ENCODE peak calls at places on chromosome 11, in seven cellular contexts. Y is cardiac fibroblast, D is lower leg skin, T is PC-9, J is IMR-90, A is colonic mucosa, G is GM12865. F is an unnamed sample.

GRCh38 chr11:131770801-131771200 is 400.4 kb downstream of the NTM start:
- DNase-seq in G (no peak), T (no peak), A (no peak), D (no peak), J (peak), Y (peak), F (no peak)

GRCh38 chr11:117884994-117885393 is 8.5 kb upstream of the FXYD6 start:
- DNase-seq in G (no peak), J (peak), D (no peak), A (no peak), Y (peak), T (no peak), F (peak)

GRCh38 chr11:88016392-88017020 is 158.7 kb downstream of the RAB38 start:
- DNase-seq in T (peak), Y (peak), A (peak), D (peak), J (peak), G (peak), F (peak)

GRCh38 chr11:77101043-77101537 is 1.6 kb upstream of the OMP start:
- DNase-seq in G (peak), T (no peak), D (no peak), Y (peak), J (peak), A (no peak), F (no peak)

GRCh38 chr11:25838918-25839611 is 492.9 kb upstream of the ANO3 start:
- DNase-seq in Y (no peak), D (no peak), G (no peak), A (no peak), T (no peak), J (no peak), F (no peak)

GRCh38 chr11:70595452-70595851 is 197.1 kb downstream of the CTTN start:
- DNase-seq in Y (no peak), T (no peak), G (peak), D (no peak), A (no peak), J (no peak), F (no peak)

GRCh38 chr11:1502971-1503707 is 16.6 kb upstream of the MOB2 start:
- DNase-seq in J (no peak), D (no peak), Y (no peak), T (no peak), G (no peak), A (no peak), F (no peak)

GRCh38 chr11:10304495-10305261 is at the start of gene ADM:
- DNase-seq in G (peak), A (peak), D (peak), J (peak), Y (peak), T (peak), F (peak)

GRCh38 chr11:86047275-86047991 is 21.5 kb downstream of the PICALM start:
- DNase-seq in J (peak), T (no peak), D (no peak), A (no peak), Y (peak), G (peak), F (no peak)

GRCh38 chr11:46183819-46184218 is 62.6 kb upstream of the PHF21A start:
- DNase-seq in J (peak), G (no peak), T (peak), Y (peak), A (no peak), D (no peak), F (no peak)

GRCh38 chr11:75474240-75474639 is 41.2 kb upstream of the KLHL35 start:
- DNase-seq in G (no peak), D (no peak), J (peak), T (no peak), Y (no peak), A (no peak), F (no peak)

GRCh38 chr11:124915541-124916369 is 3.3 kb upstream of the HEPN1 start:
- DNase-seq in A (no peak), J (peak), Y (peak), T (no peak), G (no peak), D (no peak), F (no peak)

GRCh38 chr11:117620659-117621058 is 176.4 kb downstream of the DSCAML1 start:
- DNase-seq in J (no peak), A (no peak), G (no peak), D (no peak), T (no peak), Y (no peak), F (no peak)

GRCh38 chr11:6655790-6656580 is at the start of gene DCHS1:
- DNase-seq in G (no peak), Y (no peak), T (no peak), D (no peak), A (no peak), J (no peak), F (no peak)

GRCh38 chr11:16536513-16536912 is 180.2 kb upstream of the SOX6 start:
- DNase-seq in A (no peak), T (no peak), Y (no peak), J (no peak), D (no peak), G (no peak), F (no peak)

GRCh38 chr11:62500066-62501035 is 46.3 kb downstream of the AHNAK start:
- DNase-seq in D (peak), A (peak), G (no peak), J (no peak), T (peak), Y (no peak), F (no peak)

GRCh38 chr11:133742388-133742787 is 102.9 kb downstream of the SPATA19 start:
- DNase-seq in J (no peak), A (no peak), G (no peak), Y (no peak), D (no peak), T (no peak), F (no peak)

GRCh38 chr11:113555071-113555739 is 80.0 kb upstream of the DRD2 start:
- DNase-seq in D (no peak), Y (no peak), T (no peak), G (no peak), J (no peak), A (no peak), F (no peak)

GRCh38 chr11:94128171-94128745 is 383 bp upstream of the PANX1 start:
- DNase-seq in J (no peak), G (peak), D (peak), A (no peak), T (no peak), Y (no peak), F (no peak)

GRCh38 chr11:115276182-115276581 is 228.0 kb downstream of the CADM1 start:
- DNase-seq in D (no peak), J (no peak), A (no peak), Y (no peak), T (no peak), G (no peak), F (no peak)

GRCh38 chr11:1829039-1829820 is 5.6 kb upstream of the SYT8 start:
- DNase-seq in T (peak), A (no peak), D (no peak), J (peak), Y (peak), G (no peak), F (no peak)

GRCh38 chr11:108341654-108342053 is 118.8 kb downstream of the ATM start:
- DNase-seq in J (no peak), G (no peak), A (no peak), D (no peak), Y (no peak), T (no peak), F (no peak)

GRCh38 chr11:25351091-25351803 is 854.4 kb downstream of the LUZP2 start:
- DNase-seq in A (no peak), J (no peak), T (no peak), Y (no peak), D (no peak), G (no peak), F (no peak)

GRCh38 chr11:65915821-65916251 is 3.0 kb downstream of the C11orf68 start:
- DNase-seq in J (peak), A (peak), T (peak), G (no peak), D (peak), Y (peak), F (peak)

GRCh38 chr11:64448599-64449380 is 89.8 kb downstream of the RPS6KA4 start:
- DNase-seq in G (peak), T (peak), Y (peak), D (peak), A (peak), J (peak), F (peak)

GRCh38 chr11:113778111-113778910 is 1.3 kb upstream of the CLDN25 start:
- DNase-seq in T (peak), A (no peak), Y (peak), J (peak), G (no peak), D (peak), F (no peak)

GRCh38 chr11:77749232-77749631 is 71.3 kb downstream of the RSF1 start:
- DNase-seq in J (no peak), T (no peak), G (no peak), A (no peak), D (no peak), Y (no peak), F (no peak)

GRCh38 chr11:65355776-65356393 is 1.3 kb downstream of the TIGD3 start:
- DNase-seq in Y (peak), D (no peak), J (peak), T (no peak), A (peak), G (no peak), F (no peak)

GRCh38 chr11:63871962-63872832 is 33.3 kb downstream of the MARK2 start:
- DNase-seq in Y (peak), J (peak), A (peak), T (peak), D (peak), G (peak), F (peak)

GRCh38 chr11:80595011-80595410 is 1154.2 kb upstream of the TENM4 start:
- DNase-seq in A (no peak), T (peak), Y (peak), D (no peak), J (peak), G (no peak), F (no peak)

GRCh38 chr11:46293616-46294015 is 16.2 kb downstream of the CREB3L1 start:
- DNase-seq in J (peak), A (no peak), G (no peak), Y (peak), D (no peak), T (no peak), F (no peak)

GRCh38 chr11:33988586-33989370 is 62.8 kb upstream of the CAPRIN1 start:
- DNase-seq in A (no peak), D (no peak), G (no peak), T (no peak), J (no peak), Y (no peak), F (no peak)

GRCh38 chr11:129937592-129938238 is 42.3 kb upstream of the NFRKB start:
- DNase-seq in T (no peak), D (no peak), J (no peak), Y (no peak), G (no peak), A (no peak), F (no peak)

GRCh38 chr11:62708423-62709261 is 1.2 kb downstream of the GNG3 start:
- DNase-seq in J (no peak), D (peak), T (peak), A (peak), Y (no peak), G (no peak), F (no peak)

GRCh38 chr11:109960831-109961230 is 132.4 kb upstream of the ZC3H12C start:
- DNase-seq in T (no peak), G (no peak), D (peak), Y (peak), J (peak), A (peak), F (peak)

GRCh38 chr11:84396521-84396920 is 1110.4 kb upstream of the CCDC90B start:
- DNase-seq in A (no peak), T (no peak), G (no peak), J (no peak), D (no peak), Y (peak), F (no peak)

DNA sequence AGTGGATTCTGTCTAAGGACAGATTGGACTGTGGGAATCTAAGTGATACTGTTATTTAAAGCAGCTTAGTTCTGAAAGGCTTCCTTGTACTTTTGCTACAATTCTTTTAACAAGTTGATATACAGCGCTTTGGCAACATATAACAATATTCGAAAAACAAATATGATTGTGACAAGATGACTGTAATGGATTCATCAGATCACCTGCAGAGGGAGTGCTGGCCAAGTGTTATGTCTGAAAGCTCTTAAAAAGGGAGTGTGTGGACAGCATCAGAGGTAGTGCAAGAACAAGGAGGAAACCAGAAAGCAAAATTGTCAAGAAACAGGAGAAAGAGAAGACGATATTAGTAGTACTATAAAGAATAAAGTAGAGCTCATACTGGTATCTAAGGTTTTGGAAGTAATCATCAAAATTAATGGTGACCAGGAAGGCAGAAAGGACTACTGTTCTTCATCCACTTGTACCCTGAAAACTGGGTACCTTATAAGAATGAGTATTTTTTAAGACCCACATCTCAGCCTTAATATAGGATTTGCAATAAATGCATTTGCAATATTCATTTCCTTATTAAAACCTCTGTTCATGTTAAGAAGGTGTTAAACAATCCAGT is 1112.0 kb upstream of the CCDC90B start:
- DNase-seq in Y (peak), G (peak), T (no peak), D (no peak), J (peak), A (no peak), F (no peak)
- TF ChIP-seq CTCF in Y (peak), G (peak), T (peak), D (no peak), J (peak), A (no peak), F (no peak)

GRCh38 chr11:126063510-126063858 is 818 bp upstream of the CDON start:
- DNase-seq in D (no peak), J (no peak), G (no peak), T (no peak), A (no peak), Y (no peak), F (no peak)
- H3K4me3 ChIP-seq in D (no peak), J (peak), G (peak), T (peak), A (peak), Y (no peak), F (peak)

GRCh38 chr11:30445056-30445455 is 122.2 kb downstream of the ARL14EP start:
- DNase-seq in J (no peak), A (no peak), Y (no peak), G (no peak), T (no peak), D (no peak), F (no peak)
- TF ChIP-seq CTCF in J (no peak), A (no peak), Y (no peak), G (no peak), T (no peak), D (no peak), F (no peak)

GRCh38 chr11:35138058-35138457 is 913 bp upstream of the CD44 start:
- DNase-seq in T (no peak), A (no peak), D (no peak), J (no peak), G (no peak), Y (no peak), F (no peak)
- H3K4me3 ChIP-seq in T (peak), A (no peak), D (no peak), J (peak), G (peak), Y (no peak), F (no peak)

DNA sequence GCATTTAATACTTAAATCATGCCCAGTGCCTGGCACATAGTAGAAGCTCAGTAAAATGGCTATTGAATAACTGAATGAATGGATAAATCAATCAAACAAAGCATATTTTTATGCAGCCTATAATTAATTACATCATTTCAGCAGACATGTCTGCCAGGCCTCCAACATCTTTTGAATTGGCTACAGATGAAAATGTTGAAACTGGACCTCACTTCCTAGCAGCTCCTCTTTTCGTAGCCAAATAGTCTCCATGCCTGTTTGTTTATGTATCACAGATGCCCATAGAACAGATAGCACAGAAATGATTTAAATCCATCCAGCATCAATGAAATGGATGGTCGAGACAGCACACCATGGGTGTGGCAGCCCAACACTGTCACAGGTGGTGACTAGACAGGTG is 117.1 kb upstream of the POU2AF2 start:
- DNase-seq in J (no peak), G (no peak), Y (no peak), D (no peak), T (no peak), A (no peak), F (no peak)
- TF ChIP-seq CTCF in J (no peak), G (no peak), Y (no peak), D (no peak), T (no peak), A (no peak), F (no peak)

GRCh38 chr11:13280323-13280722 is 2.7 kb downstream of the BMAL1 start:
- DNase-seq in D (no peak), T (no peak), Y (no peak), A (no peak), J (no peak), G (no peak), F (no peak)
- H3K4me3 ChIP-seq in D (no peak), T (no peak), Y (no peak), A (no peak), J (no peak), G (no peak), F (no peak)

GRCh38 chr11:120259988-120260565 is 20.1 kb downstream of the POU2F3 start:
- DNase-seq in Y (no peak), G (no peak), A (no peak), T (no peak), J (no peak), D (no peak), F (no peak)

GRCh38 chr11:120256779-120257178 is 16.8 kb downstream of the POU2F3 start:
- DNase-seq in G (no peak), J (no peak), Y (no peak), A (no peak), D (no peak), T (no peak), F (no peak)

GRCh38 chr11:120257346-120257745 is 17.4 kb downstream of the POU2F3 start:
- DNase-seq in D (no peak), T (no peak), A (no peak), G (no peak), J (no peak), Y (no peak), F (no peak)

GRCh38 chr11:120259241-120259640 is 19.3 kb downstream of the POU2F3 start:
- DNase-seq in J (no peak), D (no peak), G (no peak), Y (no peak), T (no peak), A (no peak), F (no peak)

GRCh38 chr11:120258661-120259060 is 18.7 kb downstream of the POU2F3 start:
- DNase-seq in J (no peak), A (no peak), D (no peak), T (no peak), G (no peak), Y (no peak), F (no peak)
- TF ChIP-seq CTCF in J (no peak), A (no peak), D (no peak), T (no peak), G (no peak), Y (peak), F (no peak)

GRCh38 chr11:121456816-121457431 is 4.2 kb upstream of the SORL1-AS1 start:
- DNase-seq in J (no peak), Y (no peak), D (no peak), T (no peak), G (no peak), A (no peak), F (no peak)

GRCh38 chr11:121452609-121453150 is at the start of gene SORL1-AS1:
- DNase-seq in G (peak), J (peak), A (peak), T (no peak), D (no peak), Y (no peak), F (no peak)

GRCh38 chr11:121453589-121454299 is 977 bp upstream of the SORL1-AS1 start:
- DNase-seq in J (no peak), D (no peak), A (no peak), Y (no peak), G (peak), T (no peak), F (no peak)

GRCh38 chr11:121451982-121452608 is at the start of gene SORL1:
- DNase-seq in T (peak), A (peak), Y (peak), D (no peak), J (peak), G (peak), F (peak)

GRCh38 chr11:121455115-121455514 is 2.3 kb upstream of the SORL1-AS1 start:
- DNase-seq in J (no peak), D (no peak), Y (no peak), G (no peak), A (no peak), T (no peak), F (no peak)
- H3K4me3 ChIP-seq in J (no peak), D (no peak), Y (no peak), G (peak), A (no peak), T (no peak), F (no peak)